ENCODE peak calls at places on chromosomes 12 and 14, in eight cellular contexts. One of them, this sample, is unnamed.

GRCh38 chr12:113422030-113422900 is at the start of gene SDSL:
- DNase-seq in NCI-H345: no peak
- DNase-seq in iPS-NIHi11: peak
- DNase-seq in transverse colon: peak
- DNase-seq in endothelial cell: no peak
- DNase-seq in thoracic aorta: peak
- DNase-seq in T-helper 2 cell: no peak
- DNase-seq in mucosa of descending colon: peak
- DNase-seq in this sample: peak

GRCh38 chr12:25670076-25671055 is 117.3 kb upstream of the LMNTD1 start:
- DNase-seq in iPS-NIHi11: no peak
- DNase-seq in T-helper 2 cell: no peak
- DNase-seq in transverse colon: no peak
- DNase-seq in NCI-H345: no peak
- DNase-seq in endothelial cell: no peak
- DNase-seq in mucosa of descending colon: no peak
- DNase-seq in thoracic aorta: no peak
- DNase-seq in this sample: peak

GRCh38 chr12:108599948-108600701 is 2.2 kb upstream of the TMEM119 start:
- DNase-seq in endothelial cell: no peak
- DNase-seq in T-helper 2 cell: no peak
- DNase-seq in transverse colon: no peak
- DNase-seq in NCI-H345: no peak
- DNase-seq in iPS-NIHi11: no peak
- DNase-seq in thoracic aorta: no peak
- DNase-seq in mucosa of descending colon: no peak
- DNase-seq in this sample: no peak

GRCh38 chr12:6745751-6746525 is 7.0 kb downstream of the MLF2 start:
- DNase-seq in NCI-H345: no peak
- DNase-seq in mucosa of descending colon: no peak
- DNase-seq in T-helper 2 cell: no peak
- DNase-seq in iPS-NIHi11: no peak
- DNase-seq in transverse colon: no peak
- DNase-seq in thoracic aorta: no peak
- DNase-seq in endothelial cell: no peak
- DNase-seq in this sample: peak

GRCh38 chr14:60189923-60190840 is 25.0 kb upstream of the DHRS7 start:
- DNase-seq in endothelial cell: no peak
- DNase-seq in transverse colon: no peak
- DNase-seq in thoracic aorta: no peak
- DNase-seq in mucosa of descending colon: no peak
- DNase-seq in iPS-NIHi11: no peak
- DNase-seq in NCI-H345: no peak
- DNase-seq in T-helper 2 cell: no peak
- DNase-seq in this sample: no peak

GRCh38 chr12:124369055-124369900 is 74.4 kb downstream of the RFLNA start:
- DNase-seq in mucosa of descending colon: peak
- DNase-seq in thoracic aorta: peak
- DNase-seq in NCI-H345: no peak
- DNase-seq in endothelial cell: no peak
- DNase-seq in transverse colon: peak
- DNase-seq in iPS-NIHi11: peak
- DNase-seq in T-helper 2 cell: no peak
- DNase-seq in this sample: no peak

GRCh38 chr12:16605666-16606116 is 271 bp downstream of the LMO3 start:
- DNase-seq in endothelial cell: no peak
- DNase-seq in T-helper 2 cell: no peak
- DNase-seq in thoracic aorta: no peak
- DNase-seq in iPS-NIHi11: no peak
- DNase-seq in NCI-H345: peak
- DNase-seq in mucosa of descending colon: peak
- DNase-seq in transverse colon: no peak
- DNase-seq in this sample: peak

GRCh38 chr12:12577786-12578185 is 15.1 kb upstream of the DUSP16 start:
- DNase-seq in T-helper 2 cell: no peak
- DNase-seq in thoracic aorta: no peak
- DNase-seq in iPS-NIHi11: no peak
- DNase-seq in endothelial cell: no peak
- DNase-seq in transverse colon: no peak
- DNase-seq in mucosa of descending colon: no peak
- DNase-seq in NCI-H345: no peak
- DNase-seq in this sample: no peak

GRCh38 chr14:62711351-62712023 is 333.8 kb downstream of the KCNH5 start:
- DNase-seq in iPS-NIHi11: no peak
- DNase-seq in mucosa of descending colon: no peak
- DNase-seq in T-helper 2 cell: no peak
- DNase-seq in endothelial cell: no peak
- DNase-seq in thoracic aorta: no peak
- DNase-seq in transverse colon: no peak
- DNase-seq in NCI-H345: peak
- DNase-seq in this sample: no peak

This sample was measured in DMS53.